ENCODE peak calls at places on chromosomes 11 and 22, in five cellular contexts. B is transverse colon, L is GM23338, X is HCT116, D is stomach. P is an unnamed sample.

GRCh38 chr11:66969584-66970205 is 5.4 kb upstream of the C11orf86 start:
- DNase-seq in L (no peak), D (no peak), X (no peak), B (no peak), P (no peak)

GRCh38 chr11:32723332-32723731 is 71.1 kb downstream of the CCDC73 start:
- DNase-seq in B (no peak), X (no peak), L (no peak), D (no peak), P (no peak)

GRCh38 chr11:118911880-118912741 is 13.6 kb downstream of the BCL9L start:
- DNase-seq in L (peak; percentile 99), X (peak; percentile 96), D (no peak), B (peak; percentile 85), P (peak; percentile 86)

GRCh38 chr11:108559340-108559739 is 34.2 kb downstream of the EXPH5 start:
- DNase-seq in B (no peak), X (no peak), L (no peak), D (no peak), P (no peak)

GRCh38 chr11:15406952-15407351 is 292.2 kb downstream of the INSC start:
- DNase-seq in L (no peak), X (no peak), B (no peak), D (no peak), P (no peak)

GRCh38 chr22:20940904-20941385 is 23.7 kb downstream of the CRKL start:
- DNase-seq in D (no peak), L (no peak), B (no peak), X (no peak), P (no peak)

GRCh38 chr11:282630-283360 is 4.6 kb downstream of the NLRP6 start:
- DNase-seq in X (no peak), B (no peak), L (no peak), D (no peak), P (no peak)

GRCh38 chr11:102846292-102846691 is 2.9 kb upstream of the MMP3 start:
- DNase-seq in B (no peak), L (no peak), D (no peak), X (no peak), P (no peak)

GRCh38 chr11:21511835-21512440 is 680.9 kb upstream of the ANO5 start:
- DNase-seq in X (peak; percentile 3), B (peak; percentile 28), D (peak; percentile 68), L (peak; percentile 90), P (peak; percentile 31)

GRCh38 chr11:112605093-112605666 is 344.5 kb upstream of the PLET1 start:
- DNase-seq in D (no peak), X (no peak), B (no peak), L (no peak), P (no peak)

GRCh38 chr11:117696489-117696888 is 100.5 kb downstream of the DSCAML1 start:
- DNase-seq in D (no peak), L (no peak), X (no peak), B (no peak), P (no peak)

GRCh38 chr11:46607516-46607915 is 9.5 kb downstream of the HARBI1 start:
- DNase-seq in B (no peak), X (no peak), L (no peak), D (no peak), P (no peak)

GRCh38 chr11:92893276-92893675 is 76.2 kb upstream of the MTNR1B start:
- DNase-seq in D (no peak), X (no peak), B (no peak), L (no peak), P (no peak)

GRCh38 chr11:86209806-86210657 is 34.5 kb upstream of the EED start:
- DNase-seq in X (no peak), L (no peak), B (no peak), D (no peak), P (no peak)

GRCh38 chr11:118607401-118608267 is at the start of gene PHLDB1:
- DNase-seq in D (peak; percentile 46), B (peak; percentile 58), X (no peak), L (peak; percentile 57), P (peak; percentile 58)

GRCh38 chr22:36585841-36586240 is 56.9 kb upstream of the EIF3D start:
- DNase-seq in X (no peak), B (no peak), D (no peak), L (peak; percentile 51), P (no peak)

GRCh38 chr11:114129699-114130659 is 70.5 kb downstream of the ZBTB16 start:
- DNase-seq in D (no peak), L (no peak), B (no peak), X (no peak), P (peak; percentile 65)

GRCh38 chr11:1369371-1370005 is 20.2 kb upstream of the BRSK2 start:
- DNase-seq in X (no peak), L (no peak), B (no peak), D (no peak), P (no peak)

GRCh38 chr11:58485961-58486360 is 21.9 kb downstream of the OR5B21 start:
- DNase-seq in L (no peak), B (no peak), D (no peak), X (no peak), P (no peak)

GRCh38 chr11:120168960-120169681 is 31.2 kb upstream of the TRIM29 start:
- DNase-seq in B (peak; percentile 70), L (peak; percentile 89), X (no peak), D (peak; percentile 75), P (peak; percentile 72)

GRCh38 chr11:35165416-35166368 is 26.7 kb downstream of the CD44 start:
- DNase-seq in X (no peak), B (peak; percentile 73), L (no peak), D (peak; percentile 46), P (no peak)

GRCh38 chr11:8722156-8722555 is 39.6 kb downstream of the RPL27A start:
- DNase-seq in X (no peak), L (no peak), D (no peak), B (no peak), P (no peak)

GRCh38 chr11:134764966-134765365 is 352.9 kb upstream of the B3GAT1 start:
- DNase-seq in D (no peak), X (no peak), B (no peak), L (no peak), P (no peak)

GRCh38 chr11:3723014-3723708 is 52.0 kb upstream of the CHRNA10 start:
- DNase-seq in X (no peak), B (no peak), D (no peak), L (no peak), P (no peak)

GRCh38 chr11:46348566-46348981 is 1.3 kb downstream of the DGKZ start:
- DNase-seq in B (peak; percentile 39), X (no peak), D (no peak), L (no peak), P (no peak)

GRCh38 chr11:121829159-121829643 is 286.8 kb downstream of the BLID start:
- DNase-seq in D (no peak), X (peak; percentile 21), L (no peak), B (no peak), P (no peak)

GRCh38 chr11:128174465-128175101 is 412.8 kb downstream of the ETS1 start:
- DNase-seq in D (no peak), B (no peak), X (no peak), L (peak; percentile 77), P (no peak)

GRCh38 chr11:64406221-64406946 is 47.4 kb downstream of the RPS6KA4 start:
- DNase-seq in D (no peak), X (no peak), L (no peak), B (no peak), P (no peak)

GRCh38 chr22:44937216-44937615 is 72.6 kb downstream of the PHF21B start:
- DNase-seq in D (no peak), L (no peak), B (no peak), X (no peak), P (no peak)

GRCh38 chr11:120958185-120958584 is 65.7 kb upstream of the TBCEL start:
- DNase-seq in D (no peak), B (no peak), X (no peak), L (no peak), P (no peak)

GRCh38 chr11:62999156-62999555 is 14.4 kb upstream of the SLC22A6 start:
- DNase-seq in L (no peak), B (no peak), X (no peak), D (no peak), P (no peak)
- TF ChIP-seq POLR2AphosphoS5 in L (no peak), B (no peak), X (no peak), D (no peak), P (no peak)

GRCh38 chr11:73463359-73463758 is 87.2 kb downstream of the RELT start:
- DNase-seq in L (no peak), B (no peak), D (no peak), X (no peak), P (no peak)
- H3K36me3 ChIP-seq in L (no peaks in the 10 kb centered on the region), B (no peaks in the 10 kb centered on the region), D (no peaks in the 10 kb centered on the region), X (no peaks in the 10 kb centered on the region), P (no peaks in the 10 kb centered on the region)

GRCh38 chr22:49182416-49182815 is 645.3 kb downstream of the BRD1 start:
- DNase-seq in X (no peak), L (no peak), B (no peak), D (no peak), P (no peak)

GRCh38 chr22:49181942-49182341 is 645.7 kb downstream of the BRD1 start:
- DNase-seq in X (no peak), B (no peak), L (no peak), D (no peak), P (no peak)

GRCh38 chr22:49183826-49184216 is 643.9 kb downstream of the BRD1 start:
- DNase-seq in D (no peak), B (no peak), L (no peak), X (no peak), P (no peak)

GRCh38 chr22:49184736-49185135 is 642.9 kb downstream of the BRD1 start:
- DNase-seq in D (no peak), L (no peak), X (no peak), B (no peak), P (no peak)

DNA sequence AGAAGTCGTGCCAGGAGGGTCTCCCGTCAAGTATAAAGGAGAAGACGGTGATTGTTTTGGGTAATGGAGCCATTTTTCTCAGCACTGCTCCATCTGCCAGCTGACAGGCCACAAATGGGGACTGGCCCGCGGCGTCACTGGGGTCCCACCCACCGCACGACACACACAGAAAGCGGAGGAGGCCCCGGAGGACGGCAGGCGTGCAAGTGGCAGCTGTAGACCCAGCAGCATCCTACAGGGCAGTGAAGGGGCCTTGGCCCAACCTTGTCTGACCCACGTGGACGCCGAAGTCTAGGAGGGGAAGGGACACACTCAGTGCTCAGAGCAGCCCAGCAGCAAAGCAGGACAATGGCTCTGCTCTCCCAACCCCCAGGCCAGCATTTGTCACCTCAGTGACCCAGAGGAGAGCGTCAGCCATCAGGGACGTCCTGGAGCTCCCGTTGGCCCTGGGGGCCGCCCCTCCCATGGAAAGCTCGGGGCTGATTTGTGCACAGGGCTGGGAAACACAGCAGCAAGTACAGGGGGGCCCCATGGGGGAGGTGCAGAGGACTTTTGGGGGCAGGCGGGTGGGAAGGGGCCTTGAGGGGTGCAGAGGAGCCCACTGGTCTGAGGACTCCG is 644.4 kb downstream of the BRD1 start:
- DNase-seq in D (no peak), L (no peak), X (no peak), B (no peak), P (no peak)
- TF ChIP-seq POLR2AphosphoS5 in D (no peak), L (no peak), X (no peak), B (no peak), P (no peak)

GRCh38 chr11:105870521-105871113 is 151.4 kb downstream of the MSANTD4 start:
- DNase-seq in X (no peak), B (no peak), L (no peak), D (no peak), P (no peak)
- H3K36me3 ChIP-seq in X (no peaks in the 10 kb centered on the region), B (no peaks in the 10 kb centered on the region), L (no peaks in the 10 kb centered on the region), D (no peaks in the 10 kb centered on the region), P (no peaks in the 10 kb centered on the region)

P was measured in prostate gland.